ENCODE peak calls at places on chromosomes 7 and 10, in four cellular contexts. S is stomach, B is kidney tubule cell, T is cardiac fibroblast. U is an unnamed sample.

GRCh38 chr7:16123117-16123770 is 298.1 kb downstream of the CRPPA start:
- DNase-seq in S (no peak), B (no peak), T (no peak), U (peak; percentile 70)

GRCh38 chr10:83612746-83613145 is 526.6 kb upstream of the GHITM start:
- DNase-seq in T (no peak), B (no peak), S (no peak), U (no peak)

GRCh38 chr10:20267734-20268133 is 451.5 kb downstream of the PLXDC2 start:
- DNase-seq in B (no peak), T (no peak), S (no peak), U (no peak)

GRCh38 chr10:122307669-122308486 is 36.8 kb downstream of the BTBD16 start:
- DNase-seq in S (no peak), B (peak; percentile 97), T (peak; percentile 97), U (peak; percentile 75)

GRCh38 chr7:79217468-79217867 is 236.0 kb downstream of the MAGI2 start:
- DNase-seq in S (no peak), B (peak; percentile 59), T (peak; percentile 18), U (no peak)

GRCh38 chr7:44894881-44895600 is 9.7 kb upstream of the PURB start:
- DNase-seq in B (no peak), S (no peak), T (no peak), U (no peak)

GRCh38 chr10:93874309-93875031 is 19.3 kb upstream of the SLC35G1 start:
- DNase-seq in B (no peak), S (no peak), T (no peak), U (no peak)

GRCh38 chr7:77757589-77757988 is 40.6 kb downstream of the TMEM60 start:
- DNase-seq in T (no peak), B (no peak), S (no peak), U (no peak)

GRCh38 chr7:114929570-114929969 is 7.7 kb downstream of the MDFIC start:
- DNase-seq in S (no peak), T (no peak), B (no peak), U (peak; percentile 57)

GRCh38 chr7:151891753-151892152 is 14.8 kb upstream of the PRKAG2 start:
- DNase-seq in B (no peak), T (no peak), S (no peak), U (no peak)

GRCh38 chr7:149284850-149285580 is 23.0 kb downstream of the ZNF783 start:
- DNase-seq in S (peak; percentile 99), B (peak; percentile 95), T (peak; percentile 86), U (peak; percentile 94)

GRCh38 chr7:115005241-115005640 is 83.3 kb downstream of the MDFIC start:
- DNase-seq in T (no peak), B (peak; percentile 12), S (no peak), U (no peak)